ENCODE peak calls at places on chromosomes 4 and X, in six cellular contexts. A, O, Z, H, W and C are unnamed samples.

GRCh38 chr4:103198111-103198765 is at the start of gene CENPE:
- DNase-seq in A (peak), O (peak), Z (peak), H (peak), W (peak), C (peak)

GRCh38 chrX:152020895-152021294 is 46.4 kb upstream of the GABRE start:
- DNase-seq in A (no peak), O (no peak), Z (no peak), H (no peak), W (no peak), C (no peak)

GRCh38 chr4:52915730-52916129 is 53.6 kb downstream of the RASL11B start:
- DNase-seq in A (no peak), O (no peak), Z (no peak), H (no peak), W (no peak), C (no peak)

GRCh38 chr4:140157341-140157740 is 3.4 kb upstream of the MAML3 start:
- DNase-seq in A (no peak), O (no peak), Z (no peak), H (no peak), W (no peak), C (no peak)

GRCh38 chr4:176432811-176433540 is 113.2 kb downstream of the SPCS3 start:
- DNase-seq in A (no peak), O (no peak), Z (no peak), H (no peak), W (no peak), C (no peak)

GRCh38 chrX:9566150-9566621 is 101.3 kb downstream of the TBL1X start:
- DNase-seq in A (peak), O (no peak), Z (peak), H (peak), W (no peak), C (peak)

GRCh38 chr4:88015659-88016295 is 8.3 kb downstream of the PKD2 start:
- DNase-seq in A (no peak), O (no peak), Z (no peak), H (no peak), W (no peak), C (no peak)

GRCh38 chr4:43048570-43048969 is 156.1 kb downstream of the GRXCR1 start:
- DNase-seq in A (peak), O (no peak), Z (no peak), H (no peak), W (no peak), C (peak)

GRCh38 chrX:134144231-134144630 is 92.8 kb upstream of the CCDC160 start:
- DNase-seq in A (no peak), O (no peak), Z (peak), H (no peak), W (peak), C (peak)

GRCh38 chr4:118268780-118269179 is 84.0 kb downstream of the PRSS12 start:
- DNase-seq in A (no peak), O (no peak), Z (no peak), H (no peak), W (no peak), C (no peak)

GRCh38 chr4:64538219-64538618 is 129.0 kb upstream of the TECRL start:
- DNase-seq in A (peak), O (no peak), Z (peak), H (no peak), W (no peak), C (peak)

GRCh38 chr4:6225469-6225868 is 25.1 kb upstream of the JAKMIP1 start:
- DNase-seq in A (no peak), O (no peak), Z (no peak), H (no peak), W (no peak), C (peak)

GRCh38 chrX:42948723-42949122 is 170.8 kb upstream of the PPP1R2C start:
- DNase-seq in A (no peak), O (no peak), Z (no peak), H (no peak), W (no peak), C (no peak)

GRCh38 chrX:110341189-110342035 is 17.2 kb upstream of the RTL9 start:
- DNase-seq in A (peak), O (no peak), Z (peak), H (no peak), W (peak), C (no peak)

GRCh38 chr4:20538922-20539321 is 161.3 kb upstream of the PACRGL start:
- DNase-seq in A (no peak), O (no peak), Z (no peak), H (no peak), W (no peak), C (no peak)